ENCODE peak calls at places on chromosomes 1 and 21, in five cellular contexts. One of them, this sample, is unnamed. For H3K36me3, the result is how much of the 10 kb centered on the place peaks cover.

GRCh38 chr1:236163460-236164153 is 21.3 kb downstream of the GPR137B start:
- DNase-seq in lung: no peak
- DNase-seq in body of pancreas: no peak
- DNase-seq in OCI-LY7: no peak
- DNase-seq in mucosa of descending colon: peak
- DNase-seq in this sample: no peak

GRCh38 chr1:39450956-39451601 is 40.4 kb upstream of the BMP8A start:
- DNase-seq in OCI-LY7: no peak
- DNase-seq in body of pancreas: no peak
- DNase-seq in lung: no peak
- DNase-seq in mucosa of descending colon: no peak
- DNase-seq in this sample: no peak

GRCh38 chr1:203626910-203627246 is 246 bp downstream of the ATP2B4 start:
- DNase-seq in OCI-LY7: no peak
- DNase-seq in mucosa of descending colon: no peak
- DNase-seq in body of pancreas: no peak
- DNase-seq in lung: no peak
- DNase-seq in this sample: no peak

GRCh38 chr1:39104158-39105060 is 78.3 kb downstream of the NDUFS5 start:
- DNase-seq in OCI-LY7: no peak
- DNase-seq in body of pancreas: peak
- DNase-seq in lung: no peak
- DNase-seq in mucosa of descending colon: peak
- DNase-seq in this sample: no peak

GRCh38 chr1:39387452-39387851 is 104.0 kb upstream of the BMP8A start:
- DNase-seq in lung: no peak
- DNase-seq in OCI-LY7: no peak
- DNase-seq in mucosa of descending colon: no peak
- DNase-seq in body of pancreas: no peak
- DNase-seq in this sample: no peak

GRCh38 chr1:76503100-76503499 is 364.2 kb upstream of the ST6GALNAC5 start:
- DNase-seq in lung: no peak
- DNase-seq in mucosa of descending colon: no peak
- DNase-seq in body of pancreas: no peak
- DNase-seq in OCI-LY7: no peak
- DNase-seq in this sample: no peak

GRCh38 chr1:25689686-25690381 is 73.2 kb downstream of the MAN1C1 start:
- DNase-seq in lung: no peak
- DNase-seq in OCI-LY7: no peak
- DNase-seq in mucosa of descending colon: no peak
- DNase-seq in body of pancreas: no peak
- DNase-seq in this sample: no peak

GRCh38 chr21:38804617-38805281 is 980 bp upstream of the ETS2 start:
- DNase-seq in lung: peak
- DNase-seq in OCI-LY7: no peak
- DNase-seq in body of pancreas: peak
- DNase-seq in mucosa of descending colon: peak
- DNase-seq in this sample: no peak

GRCh38 chr21:34771512-34772028 is 102.8 kb downstream of the CLIC6 start:
- DNase-seq in lung: no peak
- DNase-seq in OCI-LY7: no peak
- DNase-seq in mucosa of descending colon: no peak
- DNase-seq in body of pancreas: no peak
- DNase-seq in this sample: no peak

GRCh38 chr21:39807738-39808137 is 59.5 kb upstream of the PCP4 start:
- DNase-seq in mucosa of descending colon: no peak
- DNase-seq in OCI-LY7: no peak
- DNase-seq in body of pancreas: no peak
- DNase-seq in lung: no peak
- DNase-seq in this sample: no peak

GRCh38 chr1:198556969-198557368 is 16.5 kb upstream of the ATP6V1G3 start:
- DNase-seq in lung: peak
- DNase-seq in OCI-LY7: peak
- DNase-seq in mucosa of descending colon: peak
- DNase-seq in body of pancreas: peak
- DNase-seq in this sample: peak

GRCh38 chr1:22343456-22344426 is 107.9 kb upstream of the ZBTB40 start:
- DNase-seq in OCI-LY7: no peak
- DNase-seq in mucosa of descending colon: no peak
- DNase-seq in lung: no peak
- DNase-seq in body of pancreas: no peak
- DNase-seq in this sample: no peak

GRCh38 chr1:5975133-5975880 is 16.9 kb downstream of the NPHP4 start:
- DNase-seq in OCI-LY7: peak
- DNase-seq in body of pancreas: peak
- DNase-seq in mucosa of descending colon: peak
- DNase-seq in lung: no peak
- DNase-seq in this sample: no peak

GRCh38 chr1:177945943-177946650 is 23.8 kb downstream of the SEC16B start:
- DNase-seq in body of pancreas: peak
- DNase-seq in OCI-LY7: peak
- DNase-seq in lung: peak
- DNase-seq in mucosa of descending colon: peak
- DNase-seq in this sample: no peak

GRCh38 chr1:6177681-6178380 is 2.3 kb downstream of the CHD5 start:
- DNase-seq in lung: no peak
- DNase-seq in body of pancreas: no peak
- DNase-seq in mucosa of descending colon: no peak
- DNase-seq in OCI-LY7: no peak
- DNase-seq in this sample: no peak

GRCh38 chr1:192747942-192748341 is 60.9 kb upstream of the RGS2 start:
- DNase-seq in mucosa of descending colon: no peak
- DNase-seq in lung: no peak
- DNase-seq in body of pancreas: no peak
- DNase-seq in OCI-LY7: no peak
- DNase-seq in this sample: no peak

GRCh38 chr21:32359719-32360260 is 33.0 kb downstream of the URB1 start:
- DNase-seq in body of pancreas: peak
- DNase-seq in OCI-LY7: peak
- DNase-seq in mucosa of descending colon: no peak
- DNase-seq in lung: no peak
- DNase-seq in this sample: no peak

GRCh38 chr1:55418625-55419024 is 203.5 kb upstream of the USP24 start:
- DNase-seq in mucosa of descending colon: no peak
- DNase-seq in OCI-LY7: no peak
- DNase-seq in lung: no peak
- DNase-seq in body of pancreas: no peak
- DNase-seq in this sample: no peak

GRCh38 chr1:8355439-8356255 is 37.7 kb downstream of the SLC45A1 start:
- DNase-seq in lung: no peak
- DNase-seq in mucosa of descending colon: no peak
- DNase-seq in OCI-LY7: no peak
- DNase-seq in body of pancreas: no peak
- DNase-seq in this sample: no peak

GRCh38 chr1:172002725-172003345 is 161.5 kb downstream of the DNM3 start:
- DNase-seq in OCI-LY7: peak
- DNase-seq in body of pancreas: peak
- DNase-seq in mucosa of descending colon: peak
- DNase-seq in lung: no peak
- DNase-seq in this sample: no peak

GRCh38 chr1:232704694-232705680 is 75.1 kb upstream of the SIPA1L2 start:
- DNase-seq in lung: peak
- DNase-seq in mucosa of descending colon: peak
- DNase-seq in OCI-LY7: no peak
- DNase-seq in body of pancreas: peak
- DNase-seq in this sample: no peak

GRCh38 chr1:219629481-219629880 is 16.6 kb upstream of the ZC3H11B start:
- DNase-seq in mucosa of descending colon: no peak
- DNase-seq in OCI-LY7: no peak
- DNase-seq in body of pancreas: no peak
- DNase-seq in lung: no peak
- DNase-seq in this sample: no peak

GRCh38 chr1:77370588-77371306 is 88.9 kb downstream of the AK5 start:
- DNase-seq in mucosa of descending colon: no peak
- DNase-seq in body of pancreas: no peak
- DNase-seq in lung: no peak
- DNase-seq in OCI-LY7: no peak
- DNase-seq in this sample: no peak

GRCh38 chr1:245843101-245843500 is 664.0 kb downstream of the SMYD3 start:
- DNase-seq in lung: no peak
- DNase-seq in OCI-LY7: no peak
- DNase-seq in body of pancreas: no peak
- DNase-seq in mucosa of descending colon: no peak
- DNase-seq in this sample: no peak

GRCh38 chr1:212915245-212916091 is 34.9 kb upstream of the VASH2 start:
- DNase-seq in body of pancreas: peak
- DNase-seq in mucosa of descending colon: peak
- DNase-seq in lung: no peak
- DNase-seq in OCI-LY7: peak
- DNase-seq in this sample: no peak

GRCh38 chr1:210250665-210250997 is 18.0 kb downstream of the SERTAD4 start:
- DNase-seq in lung: no peak
- DNase-seq in OCI-LY7: no peak
- DNase-seq in mucosa of descending colon: peak
- DNase-seq in body of pancreas: peak
- DNase-seq in this sample: no peak

GRCh38 chr1:94142583-94142982 is 21.6 kb upstream of the ABCA4 start:
- DNase-seq in mucosa of descending colon: no peak
- DNase-seq in lung: no peak
- DNase-seq in OCI-LY7: no peak
- DNase-seq in body of pancreas: no peak
- DNase-seq in this sample: no peak

GRCh38 chr1:195462646-195463045 is 1145.6 kb downstream of the KCNT2 start:
- DNase-seq in mucosa of descending colon: no peak
- DNase-seq in body of pancreas: no peak
- DNase-seq in lung: no peak
- DNase-seq in OCI-LY7: no peak
- DNase-seq in this sample: no peak

GRCh38 chr1:183155939-183156338 is 30.1 kb upstream of the LAMC2 start:
- DNase-seq in lung: no peak
- DNase-seq in body of pancreas: no peak
- DNase-seq in mucosa of descending colon: no peak
- DNase-seq in OCI-LY7: no peak
- DNase-seq in this sample: no peak

GRCh38 chr1:200869753-200870391 is 2.9 kb upstream of the GPR25 start:
- DNase-seq in body of pancreas: no peak
- DNase-seq in OCI-LY7: peak
- DNase-seq in mucosa of descending colon: no peak
- DNase-seq in lung: no peak
- DNase-seq in this sample: peak

GRCh38 chr1:23434260-23434775 is 9.8 kb upstream of the TCEA3 start:
- DNase-seq in lung: no peak
- DNase-seq in body of pancreas: no peak
- DNase-seq in mucosa of descending colon: no peak
- DNase-seq in OCI-LY7: no peak
- DNase-seq in this sample: no peak

GRCh38 chr1:210618379-210618778 is 289.7 kb downstream of the HHAT start:
- DNase-seq in body of pancreas: no peak
- DNase-seq in lung: no peak
- DNase-seq in mucosa of descending colon: no peak
- DNase-seq in OCI-LY7: no peak
- DNase-seq in this sample: no peak

GRCh38 chr1:20486457-20487235 is 636 bp upstream of the CAMK2N1 start:
- DNase-seq in body of pancreas: peak
- DNase-seq in OCI-LY7: no peak
- DNase-seq in mucosa of descending colon: peak
- DNase-seq in lung: no peak
- DNase-seq in this sample: no peak
- TF ChIP-seq CTCF in body of pancreas: no peak
- TF ChIP-seq CTCF in OCI-LY7: no peak
- TF ChIP-seq CTCF in mucosa of descending colon: no peak
- TF ChIP-seq CTCF in lung: no peak
- TF ChIP-seq CTCF in this sample: no peak

GRCh38 chr1:28037946-28038345 is 50.5 kb downstream of the EYA3 start:
- DNase-seq in mucosa of descending colon: no peak
- DNase-seq in body of pancreas: no peak
- DNase-seq in lung: no peak
- DNase-seq in OCI-LY7: no peak
- DNase-seq in this sample: no peak
- H3K36me3 ChIP-seq in mucosa of descending colon: under half
- H3K36me3 ChIP-seq in body of pancreas: under half
- H3K36me3 ChIP-seq in lung: under half
- H3K36me3 ChIP-seq in OCI-LY7: half or more
- H3K36me3 ChIP-seq in this sample: under half

DNA sequence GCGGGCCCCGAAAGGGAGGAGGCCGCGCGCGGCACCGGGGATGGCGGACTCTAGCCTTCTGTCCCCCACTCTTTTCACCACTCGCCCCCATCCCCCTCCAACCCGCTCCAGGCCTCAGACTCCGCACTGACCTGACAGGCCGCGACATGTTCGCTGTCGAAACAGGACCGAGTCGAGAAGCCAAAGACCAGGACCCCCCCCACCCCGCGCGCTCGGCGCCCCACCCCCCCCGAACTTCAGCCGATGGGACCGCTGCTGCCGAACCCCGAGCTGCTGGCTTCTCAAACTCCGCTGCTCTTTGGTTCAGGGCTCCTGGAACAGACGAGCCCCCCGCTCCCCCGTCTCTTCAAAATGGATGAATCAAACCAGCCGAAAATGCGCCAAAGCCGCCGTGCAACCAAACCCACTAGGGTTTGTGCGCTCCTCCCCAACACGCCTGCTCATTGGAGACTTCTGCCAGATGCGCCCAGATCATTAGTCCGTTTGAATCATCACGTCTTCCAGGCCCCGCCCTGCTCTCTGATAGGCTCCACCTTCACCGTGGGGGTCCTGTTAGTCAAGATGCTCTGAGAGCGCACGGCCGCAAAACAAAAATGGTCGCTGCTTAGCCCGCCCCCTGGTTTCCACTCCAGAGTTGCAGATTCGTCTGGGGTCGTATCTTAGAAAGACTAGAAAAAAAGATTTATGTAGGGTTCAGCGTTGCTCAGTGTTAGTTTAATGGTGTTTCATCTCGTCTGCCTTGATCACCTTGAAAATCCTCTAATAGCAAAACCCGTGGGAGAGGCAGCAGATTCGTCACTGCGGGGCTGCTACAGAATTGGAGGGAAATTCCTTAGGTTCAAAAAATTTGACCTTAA is at the start of gene NUCKS1:
- DNase-seq in lung: peak
- DNase-seq in OCI-LY7: peak
- DNase-seq in body of pancreas: peak
- DNase-seq in mucosa of descending colon: peak
- DNase-seq in this sample: peak
- TF ChIP-seq CTCF in lung: no peak
- TF ChIP-seq CTCF in OCI-LY7: no peak
- TF ChIP-seq CTCF in body of pancreas: peak
- TF ChIP-seq CTCF in mucosa of descending colon: no peak
- TF ChIP-seq CTCF in this sample: no peak

DNA sequence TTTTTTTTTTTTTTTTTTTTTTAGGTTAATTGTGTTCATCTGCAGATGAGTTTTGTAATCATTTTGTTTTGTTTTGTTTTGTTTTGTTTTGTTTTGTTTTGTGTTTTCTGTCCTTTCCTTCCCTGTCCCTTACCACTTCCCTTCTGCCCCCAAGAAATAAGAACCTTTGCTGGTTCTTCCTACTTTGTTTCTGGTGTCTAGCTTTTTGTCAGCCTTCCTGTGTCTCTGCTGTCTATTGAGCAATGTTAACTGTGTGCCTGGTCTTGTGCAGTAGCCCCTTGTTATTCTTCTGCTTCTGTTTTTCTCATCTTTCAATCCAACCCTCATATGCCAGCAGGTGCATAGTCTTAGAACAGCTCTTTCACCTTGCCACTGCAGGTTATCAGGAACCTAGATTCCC is 46.0 kb downstream of the MPZL1 start:
- DNase-seq in lung: no peak
- DNase-seq in mucosa of descending colon: no peak
- DNase-seq in OCI-LY7: no peak
- DNase-seq in body of pancreas: no peak
- DNase-seq in this sample: no peak
- H3K36me3 ChIP-seq in lung: under half
- H3K36me3 ChIP-seq in mucosa of descending colon: under half
- H3K36me3 ChIP-seq in OCI-LY7: half or more
- H3K36me3 ChIP-seq in body of pancreas: under half
- H3K36me3 ChIP-seq in this sample: under half